ENCODE peak calls at places on chromosome 22, in seven cellular contexts. B, K, Y, C, F, S and P are unnamed samples.

GRCh38 chr22:30425616-30426394 is at the start of gene MTFP1:
- DNase-seq in C (peak), F (peak), K (peak), Y (no peak), B (peak), S (peak), P (no peak)

GRCh38 chr22:50532353-50532700 is 2.5 kb upstream of the TYMP start:
- DNase-seq in C (no peak), Y (no peak), S (no peak), F (no peak), B (no peak), K (no peak), P (no peak)

GRCh38 chr22:50315289-50316113 is 8.1 kb upstream of the PLXNB2 start:
- DNase-seq in Y (no peak), B (no peak), S (no peak), K (no peak), F (no peak), C (no peak), P (no peak)

GRCh38 chr22:39514373-39514973 is 5.9 kb upstream of the ATF4 start:
- DNase-seq in K (no peak), F (peak), B (peak), Y (no peak), S (peak), C (peak), P (no peak)

GRCh38 chr22:39570665-39571064 is at the start of gene CACNA1I:
- DNase-seq in B (no peak), S (no peak), Y (no peak), K (no peak), C (no peak), F (no peak), P (no peak)

GRCh38 chr22:30396871-30397655 is at the start of gene SEC14L2:
- DNase-seq in C (peak), K (peak), F (peak), S (peak), B (peak), Y (peak), P (peak)

GRCh38 chr22:29580200-29580810 is 608 bp downstream of the NIPSNAP1 start:
- DNase-seq in S (no peak), Y (no peak), B (no peak), F (no peak), K (no peak), C (peak), P (no peak)

GRCh38 chr22:50123119-50123518 is 33.3 kb downstream of the MOV10L1 start:
- DNase-seq in C (no peak), Y (no peak), S (no peak), K (no peak), B (no peak), F (no peak), P (no peak)

GRCh38 chr22:50105529-50106100 is 15.8 kb downstream of the MOV10L1 start:
- DNase-seq in F (peak), Y (no peak), K (no peak), B (peak), C (peak), S (no peak), P (no peak)

GRCh38 chr22:39266398-39267030 is 21.7 kb upstream of the PDGFB start:
- DNase-seq in S (no peak), B (peak), Y (no peak), F (no peak), K (no peak), C (peak), P (no peak)

GRCh38 chr22:46421272-46421671 is 85.8 kb downstream of the TRMU start:
- DNase-seq in B (no peak), C (no peak), S (no peak), F (no peak), K (no peak), Y (no peak), P (no peak)

GRCh38 chr22:26464312-26464711 is 19.3 kb downstream of the HPS4 start:
- DNase-seq in Y (no peak), C (no peak), B (no peak), F (no peak), K (no peak), S (no peak), P (no peak)

GRCh38 chr22:49771266-49772065 is 56.2 kb downstream of the BRD1 start:
- DNase-seq in S (no peak), F (no peak), C (no peak), K (no peak), B (no peak), Y (no peak), P (no peak)